ENCODE peak calls at places on chromosomes 3 and 15, in eight cellular contexts. U, H, C, O, X, N, L and Z are unnamed samples. For H3K4me1, the result is how much of the 10 kb centered on the place peaks cover.

GRCh38 chr15:96827981-96828380 is 497.5 kb downstream of the NR2F2 start:
- DNase-seq in U (no peak), H (no peak), C (no peak), O (no peak), X (no peak), N (no peak), L (no peak), Z (no peak)

GRCh38 chr3:160719710-160720109 is 36.3 kb upstream of the PPM1L start:
- DNase-seq in U (no peak), H (no peak), C (no peak), O (no peak), X (no peak), N (no peak), L (no peak), Z (no peak)

GRCh38 chr3:55766753-55767152 is 279.6 kb upstream of the WNT5A start:
- DNase-seq in U (no peak), H (peak), C (no peak), O (no peak), X (no peak), N (no peak), L (no peak), Z (no peak)

GRCh38 chr3:20340324-20340928 is 154.4 kb upstream of the SGO1 start:
- DNase-seq in U (peak), H (peak), C (peak), O (peak), X (peak), N (peak), L (peak), Z (peak)

GRCh38 chr3:126300761-126301481 is 56.3 kb downstream of the KLF15 start:
- DNase-seq in U (no peak), H (no peak), C (peak), O (peak), X (no peak), N (peak), L (peak), Z (no peak)

GRCh38 chr15:25931846-25932245 is 68.7 kb upstream of the ATP10A start:
- DNase-seq in U (no peak), H (no peak), C (no peak), O (no peak), X (no peak), N (no peak), L (no peak), Z (no peak)

GRCh38 chr3:14253022-14253761 is 74.6 kb downstream of the LSM3 start:
- DNase-seq in U (no peak), H (no peak), C (no peak), O (no peak), X (peak), N (no peak), L (no peak), Z (no peak)

GRCh38 chr3:39208463-39209055 is 16.2 kb upstream of the XIRP1 start:
- DNase-seq in U (peak), H (peak), C (peak), O (peak), X (peak), N (peak), L (no peak), Z (no peak)

GRCh38 chr15:80174017-80174746 is 21.4 kb downstream of the FAH start:
- DNase-seq in U (peak), H (no peak), C (no peak), O (no peak), X (no peak), N (no peak), L (no peak), Z (no peak)

GRCh38 chr3:62109534-62109933 is 263.8 kb downstream of the FEZF2 start:
- DNase-seq in U (no peak), H (no peak), C (peak), O (peak), X (no peak), N (peak), L (no peak), Z (no peak)

GRCh38 chr15:91469627-91470567 is 369.8 kb downstream of the SV2B start:
- DNase-seq in U (peak), H (no peak), C (no peak), O (no peak), X (no peak), N (no peak), L (peak), Z (peak)

GRCh38 chr15:81189583-81190283 is 6.9 kb upstream of the IL16 start:
- DNase-seq in U (no peak), H (peak), C (no peak), O (peak), X (peak), N (peak), L (no peak), Z (no peak)

GRCh38 chr3:129058441-129059194 is 2.0 kb upstream of the GP9 start:
- DNase-seq in U (no peak), H (peak), C (peak), O (no peak), X (no peak), N (no peak), L (peak), Z (peak)

GRCh38 chr15:39801641-39802309 is 19.1 kb upstream of the FSIP1 start:
- DNase-seq in U (peak), H (peak), C (peak), O (no peak), X (no peak), N (no peak), L (no peak), Z (no peak)

GRCh38 chr3:175861916-175862315 is 1002.8 kb downstream of the NAALADL2 start:
- DNase-seq in U (no peak), H (no peak), C (no peak), O (no peak), X (no peak), N (no peak), L (no peak), Z (no peak)

GRCh38 chr3:65953881-65954733 is 84.6 kb downstream of the MAGI1 start:
- DNase-seq in U (no peak), H (peak), C (peak), O (peak), X (no peak), N (peak), L (no peak), Z (no peak)

GRCh38 chr15:89368566-89369223 is 34.1 kb upstream of the POLG start:
- DNase-seq in U (peak), H (no peak), C (peak), O (no peak), X (no peak), N (no peak), L (no peak), Z (no peak)
- H3K4me3 ChIP-seq in U (peak), H (no peak), C (peak), O (no peak), X (no peak), N (no peak), L (no peak), Z (no peak)

GRCh38 chr15:67828969-67829646 is 3.8 kb downstream of the SKOR1 start:
- DNase-seq in U (no peak), H (no peak), C (peak), O (no peak), X (no peak), N (no peak), L (peak), Z (peak)

GRCh38 chr15:67825880-67826716 is 789 bp downstream of the SKOR1 start:
- DNase-seq in U (no peak), H (no peak), C (peak), O (no peak), X (no peak), N (no peak), L (peak), Z (peak)

GRCh38 chr15:67826717-67827560 is 1.6 kb downstream of the SKOR1 start:
- DNase-seq in U (no peak), H (no peak), C (peak), O (no peak), X (no peak), N (no peak), L (peak), Z (peak)

GRCh38 chr15:67828379-67828968 is 3.2 kb downstream of the SKOR1 start:
- DNase-seq in U (no peak), H (no peak), C (peak), O (no peak), X (no peak), N (no peak), L (peak), Z (peak)

GRCh38 chr15:67827561-67828378 is 2.5 kb downstream of the SKOR1 start:
- DNase-seq in U (no peak), H (no peak), C (peak), O (no peak), X (no peak), N (no peak), L (peak), Z (no peak)
- H3K4me1 ChIP-seq in U (under half), H (half or more), C (under half), O (half or more), X (half or more), N (half or more), L (half or more), Z (half or more)

GRCh38 chr3:107239703-107240102 is 137.5 kb upstream of the CCDC54 start:
- DNase-seq in U (no peak), H (no peak), C (no peak), O (no peak), X (no peak), N (no peak), L (no peak), Z (no peak)
- H3K4me3 ChIP-seq in U (peak), H (no peak), C (peak), O (peak), X (peak), N (peak), L (no peak), Z (no peak)

GRCh38 chr15:70318996-70319465 is 221.3 kb upstream of the TLE3 start:
- DNase-seq in U (no peak), H (no peak), C (no peak), O (no peak), X (no peak), N (no peak), L (no peak), Z (no peak)
- H3K4me1 ChIP-seq in U (under half), H (under half), C (under half), O (under half), X (half or more), N (half or more), L (half or more), Z (under half)

GRCh38 chr3:43023766-43024165 is 44.7 kb downstream of the GASK1A start:
- DNase-seq in U (no peak), H (no peak), C (no peak), O (no peak), X (no peak), N (no peak), L (no peak), Z (no peak)
- H3K4me3 ChIP-seq in U (no peak), H (no peak), C (no peak), O (no peak), X (no peak), N (no peak), L (no peak), Z (peak)

DNA sequence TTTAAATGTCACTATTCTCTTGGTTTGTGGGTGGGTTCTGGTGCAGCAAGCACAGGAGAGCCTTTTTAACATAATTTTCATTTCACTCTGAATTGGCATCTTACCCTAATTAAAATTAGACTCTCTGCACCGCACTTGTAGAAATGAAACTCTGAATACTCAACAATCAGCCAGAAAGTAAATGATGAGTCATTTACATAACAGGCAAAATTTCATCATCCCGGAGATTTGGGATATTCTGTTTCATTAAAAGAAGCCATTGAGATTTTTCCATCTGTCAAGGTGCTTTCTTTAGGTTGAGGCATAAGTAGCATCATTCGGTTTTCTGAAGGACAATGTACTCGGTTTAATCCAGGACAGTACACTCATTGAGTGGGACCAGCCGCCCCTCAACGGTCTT is 111.0 kb downstream of the RFTN1 start:
- DNase-seq in U (no peak), H (no peak), C (no peak), O (no peak), X (no peak), N (no peak), L (no peak), Z (no peak)
- H3K4me1 ChIP-seq in U (under half), H (under half), C (under half), O (half or more), X (half or more), N (under half), L (under half), Z (under half)

DNA sequence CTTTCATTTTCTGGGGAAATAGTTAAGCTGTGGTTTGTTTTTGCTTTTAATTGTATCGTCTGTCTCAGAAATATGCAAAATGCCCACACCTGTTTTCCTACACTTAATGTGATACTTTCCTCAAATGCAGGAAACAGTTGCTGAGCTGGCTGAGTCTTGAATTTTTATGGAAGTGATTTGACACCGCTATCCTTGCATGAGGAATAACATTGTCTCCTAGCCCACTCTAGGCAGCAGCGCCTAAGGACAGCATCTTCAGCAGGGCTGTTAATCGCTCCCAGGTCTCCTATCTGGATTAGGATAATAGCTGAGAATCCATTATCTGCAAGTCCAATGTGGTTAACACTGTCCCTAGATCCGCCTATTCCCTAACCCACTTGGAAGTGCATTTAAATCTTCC is 132.6 kb upstream of the NR2E3 start:
- DNase-seq in U (no peak), H (no peak), C (no peak), O (no peak), X (no peak), N (no peak), L (no peak), Z (no peak)
- H3K4me3 ChIP-seq in U (no peak), H (no peak), C (no peak), O (no peak), X (no peak), N (no peak), L (no peak), Z (no peak)

GRCh38 chr15:38690737-38691332 is 126.2 kb upstream of the RASGRP1 start:
- DNase-seq in U (peak), H (peak), C (peak), O (peak), X (peak), N (no peak), L (no peak), Z (peak)
- H3K4me1 ChIP-seq in U (under half), H (under half), C (under half), O (under half), X (under half), N (under half), L (under half), Z (half or more)

GRCh38 chr3:143066033-143066432 is 53.5 kb upstream of the CHST2 start:
- DNase-seq in U (no peak), H (no peak), C (no peak), O (no peak), X (no peak), N (no peak), L (no peak), Z (no peak)
- H3K4me3 ChIP-seq in U (no peak), H (no peak), C (no peak), O (no peak), X (no peak), N (no peak), L (no peak), Z (no peak)